ENCODE peak calls at places on chromosomes 6 and 20, in nine cellular contexts. T is Peyer's patch, R is cardiac muscle cell, N is pancreas, K is OCI-LY7, G is AG04450, S is heart right ventricle, Y is ovary, H is aorta. M is an unnamed sample.

GRCh38 chr20:5100684-5101347 is 18.9 kb downstream of the PCNA start:
- DNase-seq in T (peak), R (peak), N (peak), K (peak), G (no peak), S (peak), Y (peak), H (peak), M (peak)

GRCh38 chr20:39909447-39909846 is 779.6 kb downstream of the MAFB start:
- DNase-seq in T (no peak), R (no peak), N (no peak), K (no peak), G (no peak), S (no peak), Y (no peak), H (no peak), M (no peak)

GRCh38 chr6:47009583-47009982 is 32.5 kb downstream of the ADGRF1 start:
- DNase-seq in T (no peak), R (no peak), N (no peak), K (no peak), G (no peak), S (no peak), Y (no peak), H (no peak), M (no peak)

GRCh38 chr6:169190144-169190584 is 63.5 kb downstream of the THBS2 start:
- DNase-seq in T (no peak), R (no peak), N (no peak), K (no peak), G (peak), S (peak), Y (peak), H (peak), M (no peak)

GRCh38 chr20:61117725-61118124 is 134.3 kb upstream of the CDH4 start:
- DNase-seq in T (no peak), R (no peak), N (no peak), K (no peak), G (peak), S (no peak), Y (no peak), H (peak), M (no peak)

GRCh38 chr6:115634131-115634530 is 426.6 kb downstream of the FRK start:
- DNase-seq in T (no peak), R (no peak), N (no peak), K (no peak), G (no peak), S (no peak), Y (no peak), H (no peak), M (no peak)

GRCh38 chr20:5078399-5078958 is 41.3 kb downstream of the PCNA start:
- DNase-seq in T (peak), R (no peak), N (no peak), K (peak), G (no peak), S (peak), Y (peak), H (no peak), M (no peak)

GRCh38 chr6:79045966-79046365 is 32.1 kb downstream of the PHIP start:
- DNase-seq in T (no peak), R (no peak), N (no peak), K (no peak), G (no peak), S (no peak), Y (no peak), H (no peak), M (no peak)

GRCh38 chr20:39893013-39893685 is 795.9 kb downstream of the MAFB start:
- DNase-seq in T (no peak), R (no peak), N (no peak), K (no peak), G (peak), S (no peak), Y (no peak), H (no peak), M (no peak)

GRCh38 chr6:30685157-30685976 is 1.1 kb downstream of the PPP1R18 start:
- DNase-seq in T (no peak), R (no peak), N (peak), K (peak), G (no peak), S (peak), Y (peak), H (no peak), M (no peak)

GRCh38 chr6:155188707-155189496 is 74.9 kb upstream of the CLDN20 start:
- DNase-seq in T (no peak), R (no peak), N (no peak), K (no peak), G (peak), S (no peak), Y (no peak), H (no peak), M (no peak)

GRCh38 chr6:160139420-160139851 is 17.8 kb downstream of the SLC22A1 start:
- DNase-seq in T (no peak), R (no peak), N (no peak), K (no peak), G (peak), S (no peak), Y (peak), H (no peak), M (no peak)

GRCh38 chr6:150934380-150934779 is 68.9 kb downstream of the MTHFD1L start:
- DNase-seq in T (no peak), R (no peak), N (no peak), K (no peak), G (no peak), S (no peak), Y (no peak), H (no peak), M (no peak)

GRCh38 chr6:157592566-157592965 is 211.6 kb downstream of the ZDHHC14 start:
- DNase-seq in T (no peak), R (no peak), N (no peak), K (peak), G (no peak), S (no peak), Y (no peak), H (no peak), M (no peak)

GRCh38 chr6:66210964-66211363 is 503.9 kb upstream of the EYS start:
- DNase-seq in T (no peak), R (no peak), N (no peak), K (peak), G (no peak), S (no peak), Y (no peak), H (no peak), M (no peak)

GRCh38 chr6:149347067-149347466 is 29.6 kb downstream of the TAB2 start:
- DNase-seq in T (no peak), R (no peak), N (no peak), K (no peak), G (no peak), S (no peak), Y (no peak), H (no peak), M (no peak)

GRCh38 chr6:133609404-133610270 is 279.3 kb upstream of the TCF21 start:
- DNase-seq in T (no peak), R (no peak), N (no peak), K (no peak), G (peak), S (no peak), Y (no peak), H (no peak), M (no peak)

GRCh38 chr6:49550413-49551125 is at the start of gene C6orf141:
- DNase-seq in T (peak), R (peak), N (peak), K (no peak), G (no peak), S (no peak), Y (no peak), H (no peak), M (no peak)

GRCh38 chr6:2245954-2246863 is 804 bp upstream of the GMDS start:
- DNase-seq in T (peak), R (peak), N (peak), K (peak), G (peak), S (peak), Y (peak), H (peak), M (peak)

GRCh38 chr20:10919549-10920140 is 245.8 kb upstream of the JAG1 start:
- DNase-seq in T (no peak), R (no peak), N (no peak), K (no peak), G (no peak), S (peak), Y (peak), H (peak), M (no peak)

GRCh38 chr6:132020138-132020551 is 69.0 kb upstream of the CCN2 start:
- DNase-seq in T (peak), R (no peak), N (no peak), K (no peak), G (no peak), S (no peak), Y (peak), H (peak), M (no peak)

GRCh38 chr20:23119456-23120216 is 33.5 kb upstream of the CD93 start:
- DNase-seq in T (peak), R (no peak), N (no peak), K (no peak), G (no peak), S (no peak), Y (no peak), H (peak), M (no peak)

GRCh38 chr20:36246410-36246809 is 10.1 kb downstream of the AAR2 start:
- DNase-seq in T (no peak), R (no peak), N (no peak), K (no peak), G (no peak), S (no peak), Y (no peak), H (no peak), M (no peak)

GRCh38 chr6:15914553-15914952 is 214.3 kb upstream of the MYLIP start:
- DNase-seq in T (no peak), R (no peak), N (no peak), K (no peak), G (no peak), S (no peak), Y (no peak), H (no peak), M (no peak)

GRCh38 chr6:116145786-116146675 is 20.1 kb upstream of the COL10A1 start:
- DNase-seq in T (no peak), R (no peak), N (no peak), K (no peak), G (no peak), S (no peak), Y (no peak), H (no peak), M (no peak)

GRCh38 chr6:37689356-37689755 is 8.3 kb downstream of the MDGA1 start:
- DNase-seq in T (no peak), R (no peak), N (no peak), K (no peak), G (no peak), S (no peak), Y (no peak), H (no peak), M (no peak)

GRCh38 chr20:55415567-55416142 is 589.7 kb downstream of the CBLN4 start:
- DNase-seq in T (no peak), R (peak), N (no peak), K (peak), G (no peak), S (no peak), Y (no peak), H (no peak), M (no peak)

GRCh38 chr20:35145141-35145564 is 2.0 kb downstream of the EDEM2 start:
- DNase-seq in T (no peak), R (peak), N (no peak), K (peak), G (peak), S (no peak), Y (no peak), H (no peak), M (no peak)

GRCh38 chr6:119974430-119975159 is 625.0 kb upstream of the MAN1A1 start:
- DNase-seq in T (no peak), R (no peak), N (no peak), K (no peak), G (no peak), S (no peak), Y (no peak), H (no peak), M (no peak)

GRCh38 chr6:93787841-93788240 is 368.5 kb upstream of the EPHA7 start:
- DNase-seq in T (no peak), R (no peak), N (no peak), K (no peak), G (no peak), S (no peak), Y (no peak), H (no peak), M (no peak)

GRCh38 chr6:10411915-10412164 is 3.0 kb downstream of the TFAP2A start:
- DNase-seq in T (peak), R (no peak), N (no peak), K (no peak), G (no peak), S (no peak), Y (no peak), H (no peak), M (no peak)

GRCh38 chr20:5397418-5397817 is 80.7 kb upstream of the PROKR2 start:
- DNase-seq in T (no peak), R (no peak), N (no peak), K (no peak), G (no peak), S (no peak), Y (no peak), H (no peak), M (no peak)

GRCh38 chr6:105384004-105384403 is 18.9 kb downstream of the PREP start:
- DNase-seq in T (peak), R (no peak), N (no peak), K (no peak), G (no peak), S (no peak), Y (no peak), H (no peak), M (no peak)

GRCh38 chr20:760751-761417 is 7.4 kb downstream of the SLC52A3 start:
- DNase-seq in T (no peak), R (peak), N (peak), K (peak), G (no peak), S (peak), Y (no peak), H (no peak), M (no peak)

GRCh38 chr6:15511248-15512125 is 151.3 kb downstream of the DTNBP1 start:
- DNase-seq in T (no peak), R (no peak), N (no peak), K (no peak), G (no peak), S (peak), Y (no peak), H (no peak), M (peak)

GRCh38 chr6:150573041-150573681 is 26.5 kb upstream of the PLEKHG1 start:
- DNase-seq in T (peak), R (peak), N (no peak), K (no peak), G (no peak), S (no peak), Y (no peak), H (no peak), M (no peak)

GRCh38 chr6:132520953-132521352 is 8.0 kb upstream of the STX7 start:
- DNase-seq in T (no peak), R (no peak), N (no peak), K (no peak), G (peak), S (no peak), Y (no peak), H (no peak), M (no peak)

GRCh38 chr6:32666420-32667300 is at the start of gene HLA-DQB1:
- DNase-seq in T (no peak), R (peak), N (no peak), K (peak), G (no peak), S (no peak), Y (no peak), H (no peak), M (no peak)

DNA sequence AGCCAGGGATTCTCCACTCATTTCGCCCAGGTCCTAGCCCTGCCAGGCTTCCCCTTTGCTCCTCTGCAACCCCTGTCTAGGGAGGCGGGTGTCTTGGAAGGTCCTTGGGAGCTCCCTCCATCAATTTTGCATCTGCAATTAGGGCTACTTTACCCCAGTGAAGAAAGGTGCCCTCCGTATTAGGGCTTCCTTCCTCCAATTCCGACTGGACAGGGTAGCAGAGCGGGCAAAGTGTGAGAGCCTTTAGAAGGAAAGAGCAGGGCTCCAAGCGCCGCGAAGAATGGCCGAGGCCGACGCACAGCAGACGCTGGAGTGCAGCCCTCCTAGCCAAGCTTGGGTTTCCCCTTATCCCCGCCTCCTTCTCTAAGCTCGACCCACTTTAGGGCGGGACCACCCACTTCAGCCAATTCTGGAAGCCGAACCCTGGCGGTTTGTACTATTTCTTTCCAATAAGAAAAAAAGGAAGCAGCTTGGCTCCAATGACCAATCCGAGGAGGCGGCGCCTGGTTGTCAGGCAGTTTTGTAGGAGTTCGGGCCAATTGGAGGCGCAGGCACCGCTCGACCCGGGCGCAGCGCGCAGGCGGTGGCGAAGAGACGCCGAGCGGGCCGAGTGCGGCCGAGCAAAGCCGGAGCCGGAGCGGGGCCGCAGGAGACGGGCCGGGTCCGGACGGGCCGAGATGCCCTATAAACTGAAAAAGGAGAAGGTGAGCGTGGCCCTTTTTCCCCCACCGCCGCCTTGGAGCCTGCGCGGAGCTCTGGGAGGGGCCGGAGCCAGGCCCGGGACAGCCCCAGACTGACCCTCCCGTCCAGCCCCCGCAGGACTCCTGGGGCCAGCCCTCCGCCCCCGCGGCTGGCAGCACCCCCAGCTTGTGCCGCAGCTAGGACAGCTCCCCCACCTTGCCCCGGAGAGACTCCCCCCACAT is at the start of gene PPP2R5D:
- DNase-seq in T (peak), R (peak), N (peak), K (peak), G (peak), S (peak), Y (peak), H (peak), M (peak)
- H3K4me3 ChIP-seq in T (peak), R (peak), N (peak), K (peak), G (peak), S (peak), Y (peak), H (peak), M (peak)

GRCh38 chr20:34012735-34013134 is 19.0 kb downstream of the RALY start:
- DNase-seq in T (no peak), R (no peak), N (no peak), K (no peak), G (no peak), S (no peak), Y (no peak), H (no peak), M (no peak)

GRCh38 chr20:34015401-34016335 is 22.0 kb downstream of the RALY start:
- DNase-seq in T (no peak), R (no peak), N (no peak), K (no peak), G (no peak), S (no peak), Y (no peak), H (no peak), M (no peak)

GRCh38 chr20:34013532-34013931 is 19.8 kb downstream of the RALY start:
- DNase-seq in T (no peak), R (no peak), N (no peak), K (no peak), G (no peak), S (no peak), Y (no peak), H (no peak), M (no peak)

GRCh38 chr20:34016736-34017135 is 23.0 kb downstream of the RALY start:
- DNase-seq in T (no peak), R (no peak), N (no peak), K (no peak), G (no peak), S (no peak), Y (no peak), H (no peak), M (no peak)

DNA sequence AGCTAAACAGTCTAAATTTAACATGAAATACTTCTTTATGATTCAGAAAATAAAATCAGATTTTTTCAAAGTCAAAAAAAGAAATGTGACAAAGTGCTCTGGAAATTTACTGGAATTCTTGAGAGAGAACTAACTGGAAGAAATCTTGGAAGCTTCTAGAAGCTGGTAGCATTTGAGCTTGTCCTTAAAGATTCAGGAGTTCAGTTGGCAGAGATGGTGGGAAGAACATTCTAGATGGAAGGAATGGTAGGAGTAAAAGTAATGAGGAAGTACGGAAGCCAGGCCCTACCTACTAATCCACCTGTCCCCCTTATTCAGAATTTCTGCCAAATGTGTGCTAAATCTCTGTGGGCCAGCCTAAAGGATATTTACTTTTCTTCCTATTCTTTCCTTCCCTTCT is 21.2 kb downstream of the RALY start:
- DNase-seq in T (no peak), R (no peak), N (no peak), K (no peak), G (no peak), S (no peak), Y (no peak), H (no peak), M (no peak)
- H3K27ac ChIP-seq in T (no peak), R (no peak), N (no peak), K (no peak), G (no peak), S (no peak), Y (no peak), H (no peak), M (no peak)

GRCh38 chr6:73640179-73640750 is 13.5 kb downstream of the SLC17A5 start:
- DNase-seq in T (no peak), R (no peak), N (no peak), K (no peak), G (no peak), S (no peak), Y (no peak), H (no peak), M (no peak)

GRCh38 chr6:73648166-73648565 is 5.6 kb downstream of the SLC17A5 start:
- DNase-seq in T (no peak), R (no peak), N (no peak), K (no peak), G (peak), S (no peak), Y (no peak), H (no peak), M (no peak)

GRCh38 chr6:73644941-73645591 is 8.7 kb downstream of the SLC17A5 start:
- DNase-seq in T (no peak), R (no peak), N (no peak), K (peak), G (no peak), S (no peak), Y (no peak), H (no peak), M (no peak)

GRCh38 chr6:73642530-73642929 is 11.3 kb downstream of the SLC17A5 start:
- DNase-seq in T (no peak), R (no peak), N (no peak), K (no peak), G (no peak), S (no peak), Y (no peak), H (no peak), M (no peak)

DNA sequence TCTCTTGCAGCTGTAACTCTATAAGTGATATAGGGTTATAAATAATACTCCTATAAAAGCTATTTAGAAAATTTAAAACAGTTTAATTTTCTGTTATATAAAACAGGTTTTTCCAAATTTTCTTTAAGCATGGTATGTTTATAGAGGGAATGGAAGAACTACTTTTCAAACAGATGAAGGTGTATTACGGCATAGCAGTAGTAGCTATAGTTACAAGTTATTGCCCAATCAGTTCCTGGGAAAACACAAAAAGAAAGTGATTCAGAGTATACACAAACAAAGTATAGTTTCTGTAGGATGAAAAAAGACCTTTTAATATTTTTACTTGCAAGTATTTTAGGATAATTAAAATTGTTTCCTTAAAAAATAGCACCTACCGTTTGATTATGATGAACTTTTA is 9.8 kb downstream of the SLC17A5 start:
- DNase-seq in T (no peak), R (no peak), N (no peak), K (no peak), G (no peak), S (no peak), Y (no peak), H (no peak), M (no peak)
- H3K4me3 ChIP-seq in T (no peak), R (no peak), N (no peak), K (no peak), G (no peak), S (no peak), Y (no peak), H (no peak), M (no peak)

DNA sequence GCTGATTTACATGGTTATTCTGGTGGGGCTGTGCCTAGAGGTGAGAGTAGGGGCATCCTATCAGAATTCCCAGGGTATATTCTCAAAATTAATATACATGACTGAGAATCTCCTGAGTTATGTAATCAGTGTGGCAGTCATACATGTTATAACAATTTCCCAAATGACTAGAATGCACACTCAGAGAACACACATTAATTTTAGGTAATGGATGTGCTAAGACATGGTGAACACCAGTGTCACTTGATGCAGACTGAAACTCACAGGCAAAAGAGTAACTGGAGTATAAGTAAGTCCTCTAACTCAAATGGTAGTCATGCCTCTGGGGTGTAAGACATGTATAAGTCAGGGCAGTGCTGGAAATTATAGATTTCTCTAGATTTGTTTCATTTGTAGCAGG is 1198.4 kb upstream of the CITED2 start:
- DNase-seq in T (no peak), R (no peak), N (no peak), K (no peak), G (no peak), S (no peak), Y (no peak), H (no peak), M (no peak)
- H3K27ac ChIP-seq in T (no peak), R (no peak), N (no peak), K (no peak), G (peak), S (no peak), Y (peak), H (peak), M (no peak)